ENCODE peak calls at places on chromosomes 3 and 15, in nine cellular contexts. W is HepG2; H is CD8-positive, alpha-beta T cell; O is adrenal gland; B is AG04450; G is BJ; I is progenitor cell of endocrine pancreas; T is GM12864; X is fibroblast of pulmonary artery. E is an unnamed sample.

GRCh38 chr3:16140116-16140893 is 34.2 kb upstream of the GALNT15 start:
- DNase-seq in X (peak; percentile 99), T (no peak), O (no peak), W (no peak), B (peak; percentile 60), I (no peak), G (peak; percentile 47), H (no peak), E (no peak)

GRCh38 chr3:43073116-43073835 is 32.6 kb downstream of the POMGNT2 start:
- DNase-seq in I (no peak), W (no peak), G (no peak), H (no peak), T (no peak), X (no peak), O (no peak), B (no peak), E (no peak)

GRCh38 chr3:115836944-115837343 is 213.6 kb downstream of the GAP43 start:
- DNase-seq in W (no peak), H (no peak), G (no peak), X (peak; percentile 49), B (no peak), I (no peak), O (no peak), T (no peak), E (no peak)

GRCh38 chr3:52451237-52452083 is 2.4 kb downstream of the TNNC1 start:
- DNase-seq in G (no peak), T (no peak), X (no peak), I (no peak), W (peak; percentile 77), O (no peak), B (no peak), H (peak; percentile 19), E (no peak)

GRCh38 chr3:59771760-59772159 is 721.9 kb upstream of the CFAP20DC start:
- DNase-seq in X (peak; percentile 53), B (peak; percentile 69), I (no peak), T (no peak), H (no peak), G (peak; percentile 81), O (no peak), W (peak; percentile 5), E (no peak)

GRCh38 chr3:17585561-17586325 is 156.7 kb downstream of the TBC1D5 start:
- DNase-seq in I (no peak), X (peak; percentile 15), G (no peak), O (no peak), T (no peak), H (no peak), W (no peak), B (no peak), E (no peak)

GRCh38 chr15:22850055-22850454 is 11.6 kb downstream of the NIPA2 start:
- DNase-seq in O (no peak), G (no peak), I (no peak), H (no peak), X (peak; percentile 37), T (no peak), B (no peak), W (no peak), E (no peak)

GRCh38 chr15:75723847-75724660 is 11.4 kb upstream of the CSPG4 start:
- DNase-seq in G (peak; percentile 74), I (no peak), O (peak; percentile 62), W (peak; percentile 81), X (peak; percentile 97), H (no peak), B (peak; percentile 87), T (no peak), E (peak; percentile 87)

GRCh38 chr15:89364341-89364740 is 29.7 kb upstream of the POLG start:
- DNase-seq in H (no peak), W (no peak), G (no peak), T (no peak), O (no peak), X (no peak), B (no peak), I (no peak), E (no peak)

GRCh38 chr3:170997966-170998913 is 28.3 kb downstream of the SLC2A2 start:
- DNase-seq in G (peak; percentile 36), W (peak; percentile 91), B (no peak), H (no peak), X (peak; percentile 45), T (no peak), O (no peak), I (no peak), E (no peak)

GRCh38 chr15:25408929-25409328 is 29.9 kb downstream of the UBE3A start:
- DNase-seq in O (no peak), X (no peak), T (no peak), B (no peak), G (no peak), I (no peak), W (no peak), H (no peak), E (no peak)

GRCh38 chr3:16200411-16200810 is 25.9 kb downstream of the GALNT15 start:
- DNase-seq in H (no peak), I (no peak), G (no peak), O (no peak), W (no peak), B (no peak), X (no peak), T (no peak), E (no peak)

GRCh38 chr3:8458235-8458634 is 43.4 kb upstream of the LMCD1 start:
- DNase-seq in T (no peak), G (peak; percentile 90), H (no peak), W (no peak), O (no peak), I (no peak), B (no peak), X (peak; percentile 20), E (peak; percentile 60)

GRCh38 chr3:65568497-65568896 is 470.2 kb downstream of the MAGI1 start:
- DNase-seq in T (no peak), B (no peak), I (no peak), O (no peak), H (no peak), G (no peak), X (no peak), W (no peak), E (no peak)

GRCh38 chr15:93042691-93043378 is 46.2 kb downstream of the RGMA start:
- DNase-seq in X (no peak), O (no peak), H (no peak), G (no peak), W (no peak), B (no peak), T (no peak), I (no peak), E (no peak)

GRCh38 chr15:28182216-28182615 is 83.1 kb upstream of the OCA2 start:
- DNase-seq in I (no peak), H (no peak), G (no peak), O (no peak), X (no peak), W (no peak), T (no peak), B (no peak), E (no peak)

GRCh38 chr3:157499342-157499963 is 3.8 kb downstream of the VEPH1 start:
- DNase-seq in B (no peak), O (no peak), X (peak; percentile 44), G (no peak), H (no peak), T (no peak), I (peak; percentile 71), W (peak; percentile 61), E (no peak)

GRCh38 chr15:42974202-42974862 is 53.8 kb upstream of the TTBK2 start:
- DNase-seq in W (no peak), H (no peak), O (no peak), G (no peak), X (no peak), I (no peak), B (no peak), T (no peak), E (no peak)

GRCh38 chr15:72994778-72995177 is 57.5 kb upstream of the NEO1 start:
- DNase-seq in G (no peak), I (no peak), W (no peak), B (no peak), X (no peak), H (no peak), T (no peak), O (no peak), E (no peak)

DNA sequence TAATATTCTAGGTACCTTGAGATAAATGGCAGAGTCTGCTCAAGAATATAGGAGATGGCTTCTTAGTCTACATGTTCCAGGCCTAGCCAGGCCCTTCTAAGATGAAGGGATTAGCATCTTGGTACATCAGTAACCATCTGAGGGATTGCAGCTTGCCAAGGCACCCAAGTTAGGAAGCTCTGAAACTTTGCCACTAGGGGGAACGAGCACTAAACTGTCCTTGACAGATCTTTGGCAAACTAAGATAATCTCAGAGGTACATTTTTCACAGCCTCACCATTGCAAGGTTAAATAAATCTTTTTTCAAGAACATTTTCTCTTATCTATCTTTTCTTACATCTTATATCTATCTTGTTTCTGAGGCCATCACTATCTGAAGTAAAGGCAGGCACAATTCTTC is 351.2 kb downstream of the RAP2B start:
- DNase-seq in W (peak; percentile 3), O (no peak), X (peak; percentile 23), I (no peak), H (no peak), T (no peak), B (no peak), G (no peak), E (no peak)
- TF ChIP-seq CTCF in W (no peak), O (no peak), X (peak; percentile 48), I (peak; percentile 43), H (peak; percentile 16), T (peak; percentile 47), B (peak; percentile 33), G (no peak), E (no peak)

GRCh38 chr3:38843898-38844297 is 27.9 kb upstream of the SCN10A start:
- DNase-seq in H (no peak), G (no peak), T (no peak), B (peak; percentile 29), O (no peak), X (peak; percentile 86), W (peak; percentile 34), I (no peak), E (peak; percentile 37)
- TF ChIP-seq CTCF in H (no peak), G (peak; percentile 58), T (peak; percentile 25), B (peak; percentile 70), O (no peak), X (peak; percentile 68), W (peak; percentile 63), I (peak; percentile 54), E (peak; percentile 70)

GRCh38 chr3:184748219-184749135 is 36.6 kb upstream of the MAGEF1 start:
- DNase-seq in W (peak; percentile 13), T (no peak), H (no peak), O (no peak), X (peak; percentile 23), G (no peak), B (no peak), I (no peak), E (no peak)
- TF ChIP-seq CTCF in W (peak; percentile 70), T (peak; percentile 63), H (no peak), O (no peak), X (peak; percentile 41), G (peak; percentile 25), B (peak; percentile 50), I (peak; percentile 54), E (peak; percentile 26)

GRCh38 chr15:77630956-77631789 is 1.5 kb downstream of the LINGO1 start:
- DNase-seq in H (no peak), X (no peak), T (no peak), G (no peak), I (no peak), O (no peak), B (no peak), W (no peak), E (no peak)
- TF ChIP-seq CTCF in H (no peak), X (peak; percentile 18), T (no peak), G (peak; percentile 3), I (peak; percentile 9), O (no peak), B (no peak), W (peak; percentile 30), E (no peak)

GRCh38 chr3:143348486-143349327 is 229.1 kb downstream of the CHST2 start:
- DNase-seq in W (no peak), O (no peak), B (no peak), G (no peak), I (no peak), X (no peak), T (peak; percentile 33), H (no peak), E (no peak)
- TF ChIP-seq CTCF in W (no peak), O (no peak), B (peak; percentile 2), G (peak; percentile 31), I (no peak), X (peak; percentile 30), T (peak; percentile 47), H (no peak), E (peak; percentile 5)

E was measured in AG09319.